ENCODE peak calls at places on chromosomes 6 and 20, in seven cellular contexts. D is H9, A is GM18507, R is GM13976, Z is GM23338, P is Calu3, E is GM20000. V is an unnamed sample.

GRCh38 chr20:32485126-32485769 is 99.9 kb downstream of the NOL4L start:
- DNase-seq in Z (peak; percentile 90), E (peak; percentile 81), P (peak; percentile 82), D (peak; percentile 68), A (no peak), R (peak; percentile 76), V (no peak)

GRCh38 chr6:97978855-97979271 is 695.8 kb upstream of the MMS22L start:
- DNase-seq in R (no peak), D (peak; percentile 79), A (no peak), Z (peak; percentile 80), P (no peak), E (no peak), V (no peak)

GRCh38 chr6:960356-960755 is 267.4 kb upstream of the EXOC2 start:
- DNase-seq in P (no peak), E (no peak), Z (peak; percentile 17), A (no peak), R (no peak), D (no peak), V (no peak)

GRCh38 chr6:71468841-71469750 is 180.5 kb downstream of the OGFRL1 start:
- DNase-seq in R (no peak), A (no peak), Z (no peak), E (no peak), P (no peak), D (no peak), V (no peak)

GRCh38 chr6:16228709-16229665 is 9.4 kb upstream of the GMPR start:
- DNase-seq in D (no peak), A (no peak), E (no peak), Z (no peak), R (no peak), P (no peak), V (no peak)

GRCh38 chr20:43318749-43319148 is 129.0 kb upstream of the PTPRT start:
- DNase-seq in P (no peak), D (no peak), R (no peak), Z (no peak), E (no peak), A (no peak), V (no peak)

GRCh38 chr6:41430875-41431274 is 95.5 kb downstream of the NCR2 start:
- DNase-seq in Z (no peak), D (no peak), P (peak; percentile 39), A (no peak), R (no peak), E (no peak), V (no peak)

GRCh38 chr6:14276066-14276465 is 158.5 kb downstream of the CD83 start:
- DNase-seq in Z (no peak), D (peak; percentile 34), A (no peak), P (no peak), R (no peak), E (no peak), V (no peak)

GRCh38 chr6:142333431-142333830 is 31.6 kb downstream of the ADGRG6 start:
- DNase-seq in E (no peak), D (no peak), P (no peak), R (no peak), Z (no peak), A (no peak), V (no peak)

GRCh38 chr6:87237804-87238203 is 82.4 kb downstream of the ZNF292 start:
- DNase-seq in E (peak; percentile 40), D (no peak), A (no peak), Z (peak; percentile 18), R (peak; percentile 40), P (no peak), V (no peak)

GRCh38 chr6:127148511-127148910 is 30.0 kb downstream of the RSPO3 start:
- DNase-seq in A (no peak), D (no peak), R (no peak), P (no peak), E (no peak), Z (no peak), V (no peak)

GRCh38 chr6:137013031-137013430 is 31.7 kb downstream of the IL20RA start:
- DNase-seq in A (no peak), E (no peak), D (no peak), R (no peak), P (no peak), Z (no peak), V (no peak)

GRCh38 chr6:130696806-130697205 is 130.4 kb upstream of the SMLR1 start:
- DNase-seq in Z (no peak), A (no peak), R (no peak), E (no peak), D (no peak), P (no peak), V (no peak)

GRCh38 chr6:166565084-166565651 is 21.3 kb downstream of the RAMACL start:
- DNase-seq in A (no peak), E (no peak), R (no peak), D (no peak), Z (no peak), P (no peak), V (no peak)

GRCh38 chr6:63685453-63686379 is 50.1 kb downstream of the PHF3 start:
- DNase-seq in P (no peak), D (no peak), R (peak; percentile 40), A (peak; percentile 20), E (peak; percentile 46), Z (no peak), V (no peak)

GRCh38 chr6:137867685-137868509 is 838 bp downstream of the TNFAIP3 start:
- DNase-seq in Z (peak; percentile 54), E (peak; percentile 34), D (peak; percentile 54), P (no peak), A (no peak), R (no peak), V (no peak)

GRCh38 chr20:23097636-23098580 is 11.8 kb upstream of the CD93 start:
- DNase-seq in E (no peak), Z (no peak), D (no peak), R (no peak), P (no peak), A (no peak), V (no peak)

GRCh38 chr6:52577778-52578473 is 1.1 kb upstream of the TRAM2 start:
- DNase-seq in Z (no peak), D (no peak), P (no peak), R (no peak), E (no peak), A (no peak), V (no peak)

GRCh38 chr6:66896415-66896814 is 1189.4 kb upstream of the EYS start:
- DNase-seq in E (no peak), R (no peak), A (no peak), D (no peak), Z (no peak), P (peak; percentile 22), V (no peak)

GRCh38 chr6:24991748-24992467 is 56.1 kb upstream of the RIPOR2 start:
- DNase-seq in D (peak; percentile 63), E (peak; percentile 64), Z (peak; percentile 84), R (peak; percentile 64), P (peak; percentile 84), A (peak; percentile 33), V (peak; percentile 34)

GRCh38 chr6:161138545-161139303 is 135.1 kb downstream of the AGPAT4 start:
- DNase-seq in P (no peak), Z (peak; percentile 37), R (no peak), E (no peak), D (no peak), A (no peak), V (no peak)

GRCh38 chr6:43062818-43063217 is 3.4 kb downstream of the KLC4 start:
- DNase-seq in P (no peak), D (no peak), R (no peak), Z (no peak), E (no peak), A (no peak), V (no peak)

GRCh38 chr6:26273673-26274595 is 91.1 kb upstream of the BTN3A2 start:
- DNase-seq in P (no peak), E (no peak), A (no peak), R (no peak), Z (no peak), D (no peak), V (no peak)

GRCh38 chr6:109448615-109449014 is 7.0 kb downstream of the MICAL1 start:
- DNase-seq in D (no peak), A (no peak), Z (no peak), P (no peak), E (no peak), R (no peak), V (no peak)

GRCh38 chr20:21496452-21496851 is 17.4 kb downstream of the NKX2-2 start:
- DNase-seq in E (no peak), Z (no peak), R (no peak), A (no peak), P (no peak), D (no peak), V (no peak)

GRCh38 chr6:44473870-44474631 is 86.5 kb downstream of the CDC5L start:
- DNase-seq in P (no peak), E (no peak), D (no peak), A (no peak), Z (no peak), R (no peak), V (no peak)

GRCh38 chr6:108565893-108566292 is 5.2 kb downstream of the FOXO3 start:
- DNase-seq in D (no peak), E (peak; percentile 44), Z (no peak), P (no peak), A (no peak), R (peak; percentile 40), V (no peak)

GRCh38 chr20:23156170-23156841 is 70.2 kb upstream of the CD93 start:
- DNase-seq in R (no peak), A (no peak), E (no peak), Z (no peak), P (no peak), D (peak; percentile 27), V (no peak)

GRCh38 chr6:125986956-125987617 is 747 bp downstream of the TRMT11 start:
- DNase-seq in R (peak; percentile 32), A (no peak), P (no peak), D (no peak), E (no peak), Z (peak; percentile 28), V (no peak)

GRCh38 chr20:46830886-46831632 is 63.6 kb upstream of the EYA2 start:
- DNase-seq in Z (no peak), R (no peak), E (no peak), A (no peak), P (no peak), D (no peak), V (no peak)

GRCh38 chr20:51661609-51662178 is 106.5 kb downstream of the ATP9A start:
- DNase-seq in A (no peak), Z (no peak), P (peak; percentile 18), E (peak; percentile 21), R (no peak), D (no peak), V (no peak)

GRCh38 chr6:95496769-95497426 is 80.4 kb upstream of the MANEA start:
- DNase-seq in R (no peak), Z (no peak), E (no peak), P (no peak), A (no peak), D (no peak), V (no peak)

GRCh38 chr20:49345538-49345937 is 67.7 kb upstream of the ZNFX1 start:
- DNase-seq in E (no peak), P (peak; percentile 67), R (no peak), A (no peak), Z (no peak), D (no peak), V (no peak)

GRCh38 chr6:36594816-36595167 is 630 bp downstream of the SRSF3 start:
- DNase-seq in E (no peak), P (no peak), R (no peak), A (no peak), Z (no peak), D (no peak), V (no peak)

GRCh38 chr6:2885967-2886731 is 17.0 kb downstream of the SERPINB9 start:
- DNase-seq in R (no peak), Z (no peak), E (no peak), A (no peak), P (no peak), D (no peak), V (no peak)

GRCh38 chr20:50129662-50130345 is 16.9 kb upstream of the UBE2V1 start:
- DNase-seq in E (no peak), R (no peak), P (no peak), A (no peak), D (peak; percentile 50), Z (no peak), V (no peak)

GRCh38 chr6:110542311-110543024 is 66.1 kb upstream of the SLC22A16 start:
- DNase-seq in E (no peak), P (no peak), A (no peak), Z (no peak), D (no peak), R (no peak), V (no peak)

V was measured in GM12892.